ENCODE peak calls at places on chromosomes 1 and 21, in four cellular contexts. One of them, this sample, is unnamed.

GRCh38 chr1:237383825-237384612 is 342.0 kb downstream of the RYR2 start:
- DNase-seq in NCI-H1105 treated with DMSO at 0.1 percent for 48 hours: no peak
- DNase-seq in MV-4-11: no peak
- DNase-seq in A549: no peak
- DNase-seq in this sample: no peak

GRCh38 chr1:48000883-48001282 is 3.7 kb upstream of the TRABD2B start:
- DNase-seq in MV-4-11: no peak
- DNase-seq in A549: no peak
- DNase-seq in NCI-H1105 treated with DMSO at 0.1 percent for 48 hours: no peak
- DNase-seq in this sample: no peak

GRCh38 chr21:22062472-22063139 is 1064.4 kb downstream of the NCAM2 start:
- DNase-seq in A549: no peak
- DNase-seq in NCI-H1105 treated with DMSO at 0.1 percent for 48 hours: no peak
- DNase-seq in MV-4-11: no peak
- DNase-seq in this sample: no peak

GRCh38 chr1:185016880-185017279 is 28.5 kb upstream of the RNF2 start:
- DNase-seq in NCI-H1105 treated with DMSO at 0.1 percent for 48 hours: no peak
- DNase-seq in A549: peak
- DNase-seq in MV-4-11: no peak
- DNase-seq in this sample: no peak

GRCh38 chr1:20028125-20028524 is 41.9 kb upstream of the PLA2G5 start:
- DNase-seq in NCI-H1105 treated with DMSO at 0.1 percent for 48 hours: no peak
- DNase-seq in A549: no peak
- DNase-seq in MV-4-11: no peak
- DNase-seq in this sample: no peak

GRCh38 chr1:40389871-40390560 is 16.5 kb downstream of the SMAP2 start:
- DNase-seq in MV-4-11: peak
- DNase-seq in A549: peak
- DNase-seq in NCI-H1105 treated with DMSO at 0.1 percent for 48 hours: no peak
- DNase-seq in this sample: peak

GRCh38 chr1:10530756-10531155 is 56.0 kb downstream of the PEX14 start:
- DNase-seq in A549: no peak
- DNase-seq in NCI-H1105 treated with DMSO at 0.1 percent for 48 hours: no peak
- DNase-seq in MV-4-11: no peak
- DNase-seq in this sample: peak

GRCh38 chr1:25425098-25426085 is 4.8 kb upstream of the RHCE start:
- DNase-seq in NCI-H1105 treated with DMSO at 0.1 percent for 48 hours: no peak
- DNase-seq in A549: no peak
- DNase-seq in MV-4-11: peak
- DNase-seq in this sample: no peak

GRCh38 chr1:110786802-110787327 is 86.1 kb upstream of the CD53 start:
- DNase-seq in MV-4-11: no peak
- DNase-seq in NCI-H1105 treated with DMSO at 0.1 percent for 48 hours: no peak
- DNase-seq in A549: no peak
- DNase-seq in this sample: no peak

GRCh38 chr1:15033264-15033663 is 120.3 kb upstream of the TMEM51 start:
- DNase-seq in A549: no peak
- DNase-seq in NCI-H1105 treated with DMSO at 0.1 percent for 48 hours: no peak
- DNase-seq in MV-4-11: no peak
- DNase-seq in this sample: peak

This sample was measured in astrocyte of the hippocampus.